ENCODE peak calls at places on chromosomes 7 and 10, in six cellular contexts. E is tibial artery, Z is AG04450, P is body of pancreas, Y is IMR-90, H is thyroid gland. N is an unnamed sample.

GRCh38 chr10:50417906-50418697 is 166.8 kb upstream of the ASAH2 start:
- DNase-seq in Z (peak; percentile 46), E (peak; percentile 60), Y (peak; percentile 80), P (peak; percentile 49), H (peak; percentile 43), N (peak; percentile 58)

GRCh38 chr7:78605131-78605530 is 806.6 kb downstream of the PHTF2 start:
- DNase-seq in H (no peak), P (no peak), E (no peak), Y (peak; percentile 35), Z (no peak), N (no peak)

GRCh38 chr10:11018830-11019692 is 1.4 kb downstream of the CELF2 start:
- DNase-seq in P (no peak), Y (no peak), H (no peak), E (no peak), Z (no peak), N (no peak)

GRCh38 chr10:27251554-27251953 is 11.0 kb upstream of the ACBD5 start:
- DNase-seq in P (no peak), H (no peak), E (no peak), Y (no peak), Z (no peak), N (no peak)

GRCh38 chr10:120108941-120109340 is 216.4 kb downstream of the SEC23IP start:
- DNase-seq in E (no peak), Y (no peak), Z (no peak), P (no peak), H (no peak), N (no peak)

GRCh38 chr7:156475179-156475578 is 165.4 kb upstream of the RNF32 start:
- DNase-seq in Z (no peak), P (no peak), E (no peak), H (no peak), Y (no peak), N (no peak)

GRCh38 chr10:3494879-3495230 is 290.2 kb downstream of the KLF6 start:
- DNase-seq in P (no peak), E (no peak), H (no peak), Y (no peak), Z (no peak), N (no peak)

GRCh38 chr10:120336910-120337540 is 120.0 kb upstream of the PLPP4 start:
- DNase-seq in Z (no peak), P (peak; percentile 58), E (peak; percentile 30), Y (peak; percentile 11), H (peak; percentile 8), N (no peak)

GRCh38 chr10:96585726-96586418 is 940 bp downstream of the TM9SF3 start:
- DNase-seq in Z (no peak), E (no peak), H (no peak), Y (peak; percentile 7), P (no peak), N (no peak)

GRCh38 chr10:58734116-58734515 is 221.4 kb downstream of the BICC1 start:
- DNase-seq in H (no peak), P (no peak), E (no peak), Z (peak; percentile 11), Y (peak; percentile 28), N (no peak)

GRCh38 chr7:27079234-27079975 is 16.4 kb downstream of the HOXA1 start:
- DNase-seq in Z (no peak), H (no peak), Y (no peak), E (no peak), P (no peak), N (no peak)

GRCh38 chr7:4797858-4798705 is 22.7 kb downstream of the AP5Z1 start:
- DNase-seq in E (no peak), P (peak; percentile 40), Z (no peak), Y (peak; percentile 18), H (peak; percentile 35), N (no peak)

GRCh38 chr7:69678794-69679103 is 80.5 kb downstream of the AUTS2 start:
- DNase-seq in H (no peak), P (no peak), Y (no peak), Z (no peak), E (no peak), N (no peak)

GRCh38 chr7:91266067-91266930 is 2.1 kb downstream of the FZD1 start:
- DNase-seq in H (peak; percentile 76), P (peak; percentile 25), Y (peak; percentile 47), Z (no peak), E (peak; percentile 34), N (no peak)
- TF ChIP-seq CTCF in H (no peak), P (no peak), Y (no peak), Z (no peak), E (no peak), N (no peak)

GRCh38 chr7:150862356-150862755 is 10.0 kb downstream of the AOC1 start:
- DNase-seq in H (no peak), E (no peak), Z (no peak), P (no peak), Y (no peak), N (no peak)
- H3K27me3 ChIP-seq in H (no peaks in the 10 kb centered on the region), E (peaks cover 8% of the 10 kb centered on the region), Z (peaks cover 2% of the 10 kb centered on the region), P (no peaks in the 10 kb centered on the region), Y (no peaks in the 10 kb centered on the region), N (no peaks in the 10 kb centered on the region)

GRCh38 chr10:100710151-100710871 is 35.1 kb upstream of the PAX2 start:
- DNase-seq in Y (no peak), P (no peak), Z (no peak), H (peak; percentile 29), E (no peak), N (no peak)
- H3K4me3 ChIP-seq in Y (no peak overlapping the region), P (no peak overlapping the region), Z (no peak overlapping the region), H (no peak overlapping the region), E (no peak overlapping the region), N (peak overlapping the region; percentile 22)

GRCh38 chr10:843703-844102 is 87.8 kb downstream of the LARP4B start:
- DNase-seq in H (no peak), P (no peak), Y (no peak), E (no peak), Z (no peak), N (no peak)
- TF ChIP-seq CTCF in H (no peak), P (no peak), Y (no peak), E (no peak), Z (no peak), N (no peak)

GRCh38 chr7:28225581-28225980 is 45.0 kb upstream of the JAZF1 start:
- DNase-seq in E (no peak), H (no peak), Y (no peak), Z (no peak), P (no peak), N (no peak)

GRCh38 chr7:28224172-28224571 is 43.6 kb upstream of the JAZF1 start:
- DNase-seq in Y (no peak), P (no peak), E (no peak), H (no peak), Z (no peak), N (no peak)

GRCh38 chr7:28224675-28225074 is 44.1 kb upstream of the JAZF1 start:
- DNase-seq in Y (no peak), P (no peak), H (no peak), E (no peak), Z (no peak), N (no peak)

GRCh38 chr7:28217161-28217560 is 36.6 kb upstream of the JAZF1 start:
- DNase-seq in Z (no peak), H (no peak), Y (no peak), E (no peak), P (no peak), N (no peak)

DNA sequence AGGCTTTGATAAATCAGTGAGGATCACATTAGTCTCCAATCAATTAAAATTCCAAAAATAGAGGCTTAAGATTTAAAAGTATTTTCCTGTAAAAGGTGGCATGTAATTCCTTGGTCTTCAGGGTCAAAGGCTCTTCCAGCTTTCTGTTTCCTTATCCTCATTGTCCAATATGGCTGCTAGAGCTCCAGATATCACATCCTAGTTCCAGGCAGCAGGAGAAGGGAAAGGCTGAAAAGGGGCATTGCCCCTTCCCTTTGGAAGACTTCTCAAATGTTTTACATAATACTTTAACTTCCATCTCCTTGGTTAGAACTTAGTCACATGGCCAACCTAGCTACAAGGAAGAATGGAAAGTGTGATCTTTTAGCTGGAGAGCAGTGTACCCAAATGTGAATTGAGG is 39.2 kb upstream of the JAZF1 start:
- DNase-seq in E (no peak), Y (no peak), Z (no peak), P (no peak), H (no peak), N (no peak)
- H3K27me3 ChIP-seq in E (no peaks in the 10 kb centered on the region), Y (no peaks in the 10 kb centered on the region), Z (peaks cover 4% of the 10 kb centered on the region), P (no peaks in the 10 kb centered on the region), H (no peaks in the 10 kb centered on the region), N (no peaks in the 10 kb centered on the region)

GRCh38 chr7:140260338-140260737 is 83.6 kb upstream of the KDM7A start:
- DNase-seq in E (no peak), Y (no peak), Z (no peak), P (no peak), H (no peak), N (no peak)
- H3K4me3 ChIP-seq in E (no peak overlapping the region), Y (no peak overlapping the region), Z (no peak overlapping the region), P (no peak overlapping the region), H (no peak overlapping the region), N (no peak overlapping the region)

GRCh38 chr10:95196053-95196452 is 2.0 kb downstream of the ACSM6 start:
- DNase-seq in Y (peak; percentile 12), P (no peak), H (no peak), E (no peak), Z (no peak), N (no peak)

DNA sequence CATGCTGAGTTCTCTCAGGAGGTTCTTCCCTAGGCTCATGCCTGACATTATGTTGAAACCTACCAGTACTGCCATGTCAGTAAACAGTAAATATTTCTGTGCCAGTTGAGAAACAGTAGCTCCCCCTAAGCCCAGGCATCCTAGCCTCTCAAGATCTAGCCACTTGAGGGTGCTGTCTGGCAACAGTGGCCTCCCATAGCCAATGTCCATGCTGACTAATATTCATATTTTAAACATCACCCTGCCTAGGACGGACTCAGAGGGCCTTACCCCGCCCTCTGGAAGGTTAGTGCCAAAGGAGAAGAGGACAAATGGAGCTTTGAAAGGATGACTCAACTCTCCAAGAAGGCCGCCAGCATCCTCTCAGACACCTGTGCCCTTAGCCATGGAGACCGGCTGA is 7.7 kb downstream of the ACSM6 start:
- DNase-seq in P (no peak), Y (peak; percentile 59), H (no peak), E (no peak), Z (no peak), N (no peak)
- TF ChIP-seq CTCF in P (no peak), Y (peak; percentile 70), H (no peak), E (no peak), Z (peak; percentile 55), N (peak; percentile 24)

DNA sequence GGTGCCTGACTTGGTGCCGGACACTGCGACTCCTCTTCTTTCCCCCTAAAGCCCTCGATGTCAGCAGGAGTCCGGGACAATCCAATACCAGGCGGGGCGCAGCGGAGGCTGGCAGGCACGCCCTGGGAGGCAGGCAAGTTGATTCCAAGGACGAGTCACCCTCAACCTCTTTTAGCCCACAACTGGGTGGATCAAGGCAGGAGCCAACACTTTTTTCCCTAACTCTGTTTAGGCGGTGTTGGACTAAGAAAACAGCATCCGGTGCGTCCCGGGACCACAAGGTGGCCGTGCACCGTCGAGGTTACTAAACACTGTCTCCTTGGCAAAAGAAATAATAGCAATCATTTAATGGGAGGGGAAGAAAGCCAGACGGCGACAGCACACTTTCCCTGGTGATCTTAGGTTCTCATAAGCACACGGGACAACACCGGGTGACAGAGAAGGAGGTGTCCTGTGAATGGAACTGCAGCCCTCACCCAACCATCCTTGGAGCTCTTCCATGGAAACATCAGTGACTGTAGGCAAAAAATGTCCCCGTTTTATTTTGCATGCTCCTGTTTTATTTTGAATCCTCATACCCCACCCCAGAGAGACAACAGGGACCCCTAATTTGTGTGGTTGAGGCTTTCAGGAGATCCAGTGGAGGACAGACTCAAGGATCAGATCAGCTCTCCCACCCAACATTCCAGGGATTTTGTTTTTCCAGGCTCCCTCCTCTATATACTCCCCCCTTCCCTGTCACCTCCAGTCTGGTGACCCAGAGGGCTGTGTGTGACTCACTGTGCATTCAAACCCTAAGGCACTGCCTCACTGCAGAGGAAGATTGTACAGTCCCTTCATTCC is 1.3 kb upstream of the CALCR start:
- DNase-seq in H (no peak), E (no peak), P (no peak), Y (no peak), Z (no peak), N (no peak)
- H3K27me3 ChIP-seq in H (no peaks in the 10 kb centered on the region), E (peaks cover 26% of the 10 kb centered on the region), P (no peaks in the 10 kb centered on the region), Y (peaks cover 24% of the 10 kb centered on the region), Z (peaks cover 10% of the 10 kb centered on the region), N (peaks cover 25% of the 10 kb centered on the region)

GRCh38 chr7:91162415-91162814 is 101.8 kb upstream of the FZD1 start:
- DNase-seq in H (no peak), Z (no peak), P (no peak), Y (no peak), E (no peak), N (no peak)
- H3K4me3 ChIP-seq in H (no peak overlapping the region), Z (no peak overlapping the region), P (no peak overlapping the region), Y (no peak overlapping the region), E (no peak overlapping the region), N (no peak overlapping the region)

N was measured in kidney epithelial cell.